ENCODE peak calls at places on chromosomes 6 and 20, in nine cellular contexts. One of them, this sample, is unnamed.

GRCh38 chr20:22999756-23000155 is 35.4 kb upstream of the SSTR4 start:
- DNase-seq in Peyer's patch: no peak
- DNase-seq in mammary epithelial cell: no peak
- DNase-seq in cardiac muscle cell: no peak
- DNase-seq in heart left ventricle: no peak
- DNase-seq in brain microvascular endothelial cell: peak; percentile 20
- DNase-seq in hepatocyte: no peak
- DNase-seq in adrenal gland: no peak
- DNase-seq in lower lobe of right lung: no peak
- DNase-seq in this sample: no peak

GRCh38 chr20:35886537-35886936 is 67.8 kb downstream of the SCAND1 start:
- DNase-seq in heart left ventricle: peak; percentile 71
- DNase-seq in lower lobe of right lung: no peak
- DNase-seq in hepatocyte: no peak
- DNase-seq in brain microvascular endothelial cell: no peak
- DNase-seq in Peyer's patch: no peak
- DNase-seq in mammary epithelial cell: no peak
- DNase-seq in cardiac muscle cell: peak; percentile 85
- DNase-seq in adrenal gland: no peak
- DNase-seq in this sample: peak; percentile 21

GRCh38 chr20:58874469-58874868 is 22.0 kb downstream of the GNAS start:
- DNase-seq in lower lobe of right lung: no peak
- DNase-seq in Peyer's patch: no peak
- DNase-seq in adrenal gland: no peak
- DNase-seq in mammary epithelial cell: no peak
- DNase-seq in brain microvascular endothelial cell: no peak
- DNase-seq in heart left ventricle: no peak
- DNase-seq in cardiac muscle cell: no peak
- DNase-seq in hepatocyte: no peak
- DNase-seq in this sample: no peak

GRCh38 chr20:5919634-5920544 is 30.4 kb downstream of the TRMT6 start:
- DNase-seq in adrenal gland: no peak
- DNase-seq in Peyer's patch: no peak
- DNase-seq in cardiac muscle cell: no peak
- DNase-seq in hepatocyte: no peak
- DNase-seq in lower lobe of right lung: no peak
- DNase-seq in heart left ventricle: no peak
- DNase-seq in brain microvascular endothelial cell: peak; percentile 7
- DNase-seq in mammary epithelial cell: peak; percentile 58
- DNase-seq in this sample: no peak

GRCh38 chr20:35511814-35512420 is 17.5 kb downstream of the C20orf173 start:
- DNase-seq in lower lobe of right lung: no peak
- DNase-seq in Peyer's patch: no peak
- DNase-seq in mammary epithelial cell: peak; percentile 15
- DNase-seq in adrenal gland: no peak
- DNase-seq in brain microvascular endothelial cell: peak; percentile 33
- DNase-seq in heart left ventricle: no peak
- DNase-seq in hepatocyte: peak; percentile 46
- DNase-seq in cardiac muscle cell: peak; percentile 39
- DNase-seq in this sample: peak; percentile 37

GRCh38 chr6:3617192-3617631 is 134.3 kb downstream of the PXDC1 start:
- DNase-seq in brain microvascular endothelial cell: no peak
- DNase-seq in Peyer's patch: no peak
- DNase-seq in lower lobe of right lung: no peak
- DNase-seq in cardiac muscle cell: no peak
- DNase-seq in heart left ventricle: no peak
- DNase-seq in adrenal gland: no peak
- DNase-seq in mammary epithelial cell: no peak
- DNase-seq in hepatocyte: no peak
- DNase-seq in this sample: no peak

GRCh38 chr20:35004051-35004725 is 48.5 kb downstream of the MYH7B start:
- DNase-seq in Peyer's patch: no peak
- DNase-seq in mammary epithelial cell: no peak
- DNase-seq in hepatocyte: no peak
- DNase-seq in cardiac muscle cell: no peak
- DNase-seq in lower lobe of right lung: peak; percentile 7
- DNase-seq in adrenal gland: no peak
- DNase-seq in brain microvascular endothelial cell: no peak
- DNase-seq in heart left ventricle: no peak
- DNase-seq in this sample: no peak

GRCh38 chr6:109174911-109175310 is 79.6 kb downstream of the CEP57L1 start:
- DNase-seq in hepatocyte: no peak
- DNase-seq in Peyer's patch: no peak
- DNase-seq in mammary epithelial cell: no peak
- DNase-seq in heart left ventricle: no peak
- DNase-seq in lower lobe of right lung: no peak
- DNase-seq in brain microvascular endothelial cell: no peak
- DNase-seq in cardiac muscle cell: no peak
- DNase-seq in adrenal gland: no peak
- DNase-seq in this sample: no peak

GRCh38 chr6:163679753-163680152 is 265.2 kb downstream of the QKI start:
- DNase-seq in brain microvascular endothelial cell: peak; percentile 56
- DNase-seq in mammary epithelial cell: no peak
- DNase-seq in heart left ventricle: no peak
- DNase-seq in lower lobe of right lung: no peak
- DNase-seq in hepatocyte: peak; percentile 30
- DNase-seq in Peyer's patch: no peak
- DNase-seq in adrenal gland: no peak
- DNase-seq in cardiac muscle cell: peak; percentile 56
- DNase-seq in this sample: no peak

GRCh38 chr20:25136643-25137559 is 55.0 kb upstream of the VSX1 start:
- DNase-seq in heart left ventricle: peak; percentile 74
- DNase-seq in hepatocyte: peak; percentile 30
- DNase-seq in adrenal gland: peak; percentile 54
- DNase-seq in brain microvascular endothelial cell: peak; percentile 76
- DNase-seq in cardiac muscle cell: no peak
- DNase-seq in mammary epithelial cell: peak; percentile 77
- DNase-seq in Peyer's patch: no peak
- DNase-seq in lower lobe of right lung: peak; percentile 59
- DNase-seq in this sample: no peak

GRCh38 chr20:25142435-25142834 is 53.1 kb upstream of the ENTPD6 start:
- DNase-seq in Peyer's patch: no peak
- DNase-seq in adrenal gland: no peak
- DNase-seq in mammary epithelial cell: no peak
- DNase-seq in lower lobe of right lung: no peak
- DNase-seq in heart left ventricle: no peak
- DNase-seq in cardiac muscle cell: no peak
- DNase-seq in brain microvascular endothelial cell: no peak
- DNase-seq in hepatocyte: no peak
- DNase-seq in this sample: no peak

GRCh38 chr20:25135031-25135430 is 53.1 kb upstream of the VSX1 start:
- DNase-seq in adrenal gland: no peak
- DNase-seq in heart left ventricle: no peak
- DNase-seq in lower lobe of right lung: no peak
- DNase-seq in mammary epithelial cell: no peak
- DNase-seq in Peyer's patch: no peak
- DNase-seq in hepatocyte: no peak
- DNase-seq in cardiac muscle cell: no peak
- DNase-seq in brain microvascular endothelial cell: no peak
- DNase-seq in this sample: no peak

GRCh38 chr20:25140968-25141367 is 54.5 kb upstream of the ENTPD6 start:
- DNase-seq in hepatocyte: no peak
- DNase-seq in heart left ventricle: no peak
- DNase-seq in brain microvascular endothelial cell: no peak
- DNase-seq in lower lobe of right lung: no peak
- DNase-seq in cardiac muscle cell: no peak
- DNase-seq in Peyer's patch: no peak
- DNase-seq in mammary epithelial cell: no peak
- DNase-seq in adrenal gland: no peak
- DNase-seq in this sample: no peak

DNA sequence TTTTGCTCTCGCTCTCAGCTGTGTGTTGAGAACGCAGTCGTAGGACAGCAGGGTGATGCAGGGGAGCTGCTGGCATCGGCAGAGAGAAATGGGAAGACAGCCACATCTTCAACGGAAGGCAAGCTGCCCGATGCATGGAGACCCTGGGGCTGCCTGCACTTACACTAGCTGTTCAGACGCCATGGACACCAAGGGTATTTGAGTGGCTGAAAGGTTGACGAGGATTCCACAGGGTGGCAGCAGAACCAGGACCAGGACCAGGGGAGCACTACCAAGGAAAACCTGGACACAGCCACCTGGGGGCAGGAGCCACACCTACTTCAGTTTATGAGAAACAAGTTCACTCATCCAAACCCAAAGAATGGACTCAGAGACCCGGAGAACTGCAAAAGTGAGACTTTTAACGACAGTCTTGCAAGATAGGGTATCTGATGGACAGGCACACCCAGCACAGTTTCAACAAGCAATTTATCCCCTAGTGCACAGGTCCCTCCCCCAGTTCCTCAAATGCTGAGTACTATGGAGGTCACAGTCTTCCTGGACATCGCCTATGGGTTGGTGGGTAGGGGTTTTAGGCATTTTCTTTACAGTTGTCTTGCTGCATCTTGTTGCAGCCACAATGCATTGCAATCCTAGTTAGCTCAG is 56.3 kb upstream of the ENTPD6 start:
- DNase-seq in heart left ventricle: no peak
- DNase-seq in Peyer's patch: no peak
- DNase-seq in cardiac muscle cell: peak; percentile 22
- DNase-seq in brain microvascular endothelial cell: no peak
- DNase-seq in mammary epithelial cell: no peak
- DNase-seq in hepatocyte: no peak
- DNase-seq in adrenal gland: no peak
- DNase-seq in lower lobe of right lung: no peak
- DNase-seq in this sample: peak; percentile 30
- TF ChIP-seq CTCF in heart left ventricle: no peak
- TF ChIP-seq CTCF in Peyer's patch: no peak
- TF ChIP-seq CTCF in cardiac muscle cell: no peak
- TF ChIP-seq CTCF in brain microvascular endothelial cell: peak; percentile 18
- TF ChIP-seq CTCF in mammary epithelial cell: no peak
- TF ChIP-seq CTCF in hepatocyte: peak; percentile 5
- TF ChIP-seq CTCF in adrenal gland: peak; percentile 28
- TF ChIP-seq CTCF in lower lobe of right lung: peak; percentile 19
- TF ChIP-seq CTCF in this sample: peak; percentile 27

GRCh38 chr6:151324079-151324825 is 67.1 kb downstream of the ZBTB2 start:
- DNase-seq in adrenal gland: peak; percentile 75
- DNase-seq in Peyer's patch: peak; percentile 86
- DNase-seq in brain microvascular endothelial cell: peak; percentile 82
- DNase-seq in cardiac muscle cell: peak; percentile 84
- DNase-seq in lower lobe of right lung: peak; percentile 81
- DNase-seq in hepatocyte: peak; percentile 85
- DNase-seq in heart left ventricle: peak; percentile 80
- DNase-seq in mammary epithelial cell: peak; percentile 62
- DNase-seq in this sample: peak; percentile 73
- H3K4me3 ChIP-seq in adrenal gland: no peak overlapping the region
- H3K4me3 ChIP-seq in Peyer's patch: no peak overlapping the region
- H3K4me3 ChIP-seq in brain microvascular endothelial cell: no peak overlapping the region
- H3K4me3 ChIP-seq in cardiac muscle cell: no peak overlapping the region
- H3K4me3 ChIP-seq in lower lobe of right lung: peak overlapping the region; percentile 14
- H3K4me3 ChIP-seq in hepatocyte: no peak overlapping the region
- H3K4me3 ChIP-seq in heart left ventricle: no peak overlapping the region
- H3K4me3 ChIP-seq in mammary epithelial cell: no peak overlapping the region
- H3K4me3 ChIP-seq in this sample: no peak overlapping the region

DNA sequence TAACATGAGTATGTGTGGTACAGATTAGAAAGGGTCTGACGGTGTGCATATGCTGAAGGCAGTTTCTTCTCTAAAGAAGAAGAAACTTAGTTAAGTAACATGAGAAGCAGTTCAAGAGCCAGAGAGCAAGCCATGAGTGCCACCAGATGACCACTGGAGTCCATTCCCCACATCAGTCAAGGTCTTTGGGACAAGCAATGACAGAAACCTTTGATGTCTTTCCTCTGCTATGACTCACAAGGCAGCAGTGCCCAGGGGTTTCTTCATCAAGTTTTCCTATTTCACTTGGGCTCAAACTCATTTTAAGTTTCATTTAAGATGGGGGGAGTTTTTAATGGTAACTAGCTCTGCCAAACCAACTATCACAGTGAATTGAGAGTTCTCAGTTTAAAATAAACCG is 303.8 kb upstream of the TBX18 start:
- DNase-seq in cardiac muscle cell: no peak
- DNase-seq in hepatocyte: no peak
- DNase-seq in brain microvascular endothelial cell: no peak
- DNase-seq in lower lobe of right lung: no peak
- DNase-seq in Peyer's patch: no peak
- DNase-seq in adrenal gland: no peak
- DNase-seq in mammary epithelial cell: no peak
- DNase-seq in heart left ventricle: no peak
- DNase-seq in this sample: no peak
- H3K27ac ChIP-seq in cardiac muscle cell: no peak overlapping the region
- H3K27ac ChIP-seq in hepatocyte: no peak overlapping the region
- H3K27ac ChIP-seq in brain microvascular endothelial cell: no peak overlapping the region
- H3K27ac ChIP-seq in lower lobe of right lung: no peak overlapping the region
- H3K27ac ChIP-seq in Peyer's patch: no peak overlapping the region
- H3K27ac ChIP-seq in adrenal gland: no peak overlapping the region
- H3K27ac ChIP-seq in mammary epithelial cell: no peak overlapping the region
- H3K27ac ChIP-seq in heart left ventricle: no peak overlapping the region
- H3K27ac ChIP-seq in this sample: no peak overlapping the region

GRCh38 chr20:56202493-56203077 is 45.9 kb upstream of the MC3R start:
- DNase-seq in lower lobe of right lung: no peak
- DNase-seq in brain microvascular endothelial cell: peak; percentile 2
- DNase-seq in Peyer's patch: no peak
- DNase-seq in hepatocyte: peak; percentile 29
- DNase-seq in cardiac muscle cell: no peak
- DNase-seq in mammary epithelial cell: peak; percentile 23
- DNase-seq in heart left ventricle: no peak
- DNase-seq in adrenal gland: no peak
- DNase-seq in this sample: no peak
- TF ChIP-seq CTCF in lower lobe of right lung: peak; percentile 30
- TF ChIP-seq CTCF in brain microvascular endothelial cell: peak; percentile 30
- TF ChIP-seq CTCF in Peyer's patch: peak; percentile 39
- TF ChIP-seq CTCF in hepatocyte: peak; percentile 62
- TF ChIP-seq CTCF in cardiac muscle cell: peak; percentile 16
- TF ChIP-seq CTCF in mammary epithelial cell: peak; percentile 81
- TF ChIP-seq CTCF in heart left ventricle: peak; percentile 21
- TF ChIP-seq CTCF in adrenal gland: peak; percentile 30
- TF ChIP-seq CTCF in this sample: peak; percentile 21

DNA sequence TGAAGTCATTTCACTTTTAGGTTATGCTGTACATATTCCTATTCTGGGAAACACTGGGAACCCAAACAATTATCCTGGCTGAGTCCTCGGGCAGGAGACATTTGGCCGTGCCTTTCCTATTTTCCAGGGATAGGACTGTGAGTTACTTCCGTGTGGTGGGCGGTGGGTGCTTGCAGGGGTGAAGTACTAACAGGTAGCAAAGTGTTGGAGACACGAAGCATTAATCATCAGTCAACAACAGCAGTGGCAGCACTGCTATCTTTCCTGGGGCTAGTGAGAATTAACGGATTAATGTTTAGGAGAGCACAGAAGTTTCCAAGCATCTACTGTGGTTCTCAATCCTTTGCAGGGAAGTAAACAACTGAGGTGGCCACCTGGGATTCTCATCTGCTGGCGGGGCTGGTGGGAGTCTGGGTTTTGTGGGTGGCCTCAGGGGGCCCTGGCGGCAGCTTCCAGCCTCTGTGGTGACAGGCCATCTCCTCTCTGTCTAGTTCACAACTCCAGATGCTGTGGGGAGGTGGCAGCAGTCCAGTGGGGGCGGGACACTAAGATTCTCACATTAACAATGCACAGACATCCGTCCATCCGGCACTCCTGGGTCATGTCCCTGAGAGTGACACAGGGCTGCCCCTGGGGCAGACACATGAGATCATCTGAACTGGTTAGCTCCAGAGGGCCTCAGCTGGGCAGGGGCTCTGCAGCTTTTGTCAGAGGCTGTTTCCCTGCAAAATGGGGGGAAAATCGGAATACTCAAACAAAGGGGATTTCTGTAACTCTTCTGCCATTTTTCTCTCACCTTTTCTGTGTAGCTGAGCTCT is 90.9 kb downstream of the GJA10 start:
- DNase-seq in hepatocyte: peak; percentile 28
- DNase-seq in cardiac muscle cell: peak; percentile 67
- DNase-seq in mammary epithelial cell: no peak
- DNase-seq in Peyer's patch: no peak
- DNase-seq in brain microvascular endothelial cell: peak; percentile 76
- DNase-seq in adrenal gland: peak; percentile 18
- DNase-seq in lower lobe of right lung: peak; percentile 53
- DNase-seq in heart left ventricle: peak; percentile 89
- DNase-seq in this sample: peak; percentile 95
- H3K4me3 ChIP-seq in hepatocyte: no peak overlapping the region
- H3K4me3 ChIP-seq in cardiac muscle cell: no peak overlapping the region
- H3K4me3 ChIP-seq in mammary epithelial cell: no peak overlapping the region
- H3K4me3 ChIP-seq in Peyer's patch: no peak overlapping the region
- H3K4me3 ChIP-seq in brain microvascular endothelial cell: no peak overlapping the region
- H3K4me3 ChIP-seq in adrenal gland: no peak overlapping the region
- H3K4me3 ChIP-seq in lower lobe of right lung: no peak overlapping the region
- H3K4me3 ChIP-seq in heart left ventricle: no peak overlapping the region
- H3K4me3 ChIP-seq in this sample: peak overlapping the region; percentile 35

This sample was measured in WERI-Rb-1.